ENCODE peak calls at places on chromosomes 7 and 10, in six cellular contexts. Z is dorsolateral prefrontal cortex, A is H9, I is thyroid gland, D is right lobe of liver, P is suprapubic skin. J is an unnamed sample.

GRCh38 chr10:43076876-43077420 is at the start of gene RET:
- DNase-seq in Z (no peak), A (peak), I (no peak), D (peak), P (no peak), J (no peak)

GRCh38 chr7:54811925-54812264 is 52.9 kb upstream of the SEC61G start:
- DNase-seq in Z (no peak), A (no peak), I (no peak), D (no peak), P (no peak), J (no peak)

GRCh38 chr7:130994378-130995115 is 260.5 kb upstream of the KLF14 start:
- DNase-seq in Z (no peak), A (no peak), I (peak), D (peak), P (no peak), J (no peak)

GRCh38 chr10:122171270-122171669 is 99.8 kb upstream of the BTBD16 start:
- DNase-seq in Z (no peak), A (no peak), I (no peak), D (no peak), P (no peak), J (no peak)

GRCh38 chr7:106284516-106285050 is at the start of gene NAMPT:
- DNase-seq in Z (peak), A (peak), I (peak), D (peak), P (no peak), J (no peak)

GRCh38 chr7:2093214-2093840 is 139.4 kb downstream of the MAD1L1 start:
- DNase-seq in Z (no peak), A (no peak), I (no peak), D (no peak), P (no peak), J (no peak)

GRCh38 chr7:31061185-31061584 is 9.1 kb downstream of the ADCYAP1R1 start:
- DNase-seq in Z (peak), A (peak), I (no peak), D (no peak), P (no peak), J (no peak)

GRCh38 chr10:70575874-70576802 is 26.4 kb downstream of the PRF1 start:
- DNase-seq in Z (no peak), A (no peak), I (peak), D (no peak), P (no peak), J (no peak)

DNA sequence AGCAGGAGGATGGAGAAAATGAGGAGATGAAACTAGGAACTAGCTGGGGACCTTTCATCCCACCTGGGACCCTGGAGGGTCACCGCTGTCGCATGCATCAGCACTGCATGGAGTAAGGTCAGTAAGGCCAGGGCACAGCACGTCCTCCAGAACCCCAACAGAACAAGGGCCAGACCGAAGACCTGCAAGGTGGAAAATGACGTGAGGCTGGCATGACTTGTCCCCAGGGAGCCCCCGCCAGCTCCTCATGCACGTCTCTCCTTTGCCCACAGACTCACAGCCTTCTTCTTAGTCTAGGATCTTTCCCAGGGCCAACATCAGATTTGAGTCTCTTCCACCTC is 4.7 kb downstream of the ZNF488 start:
- DNase-seq in Z (no peak), A (no peak), I (no peak), D (no peak), P (no peak), J (no peak)
- H3K27ac ChIP-seq in Z (peak), A (no peak), I (no peak), D (no peak), P (no peak), J (no peak)

GRCh38 chr7:51316262-51316665 is 345 bp downstream of the COBL start:
- DNase-seq in Z (no peak), A (peak), I (peak), D (peak), P (no peak), J (no peak)

GRCh38 chr7:51318001-51318400 is 1.4 kb upstream of the COBL start:
- DNase-seq in Z (no peak), A (no peak), I (no peak), D (no peak), P (no peak), J (no peak)

GRCh38 chr7:51317582-51317910 is 937 bp upstream of the COBL start:
- DNase-seq in Z (no peak), A (no peak), I (no peak), D (no peak), P (no peak), J (no peak)

GRCh38 chr7:51315393-51316261 is 982 bp downstream of the COBL start:
- DNase-seq in Z (peak), A (peak), I (peak), D (peak), P (no peak), J (no peak)

DNA sequence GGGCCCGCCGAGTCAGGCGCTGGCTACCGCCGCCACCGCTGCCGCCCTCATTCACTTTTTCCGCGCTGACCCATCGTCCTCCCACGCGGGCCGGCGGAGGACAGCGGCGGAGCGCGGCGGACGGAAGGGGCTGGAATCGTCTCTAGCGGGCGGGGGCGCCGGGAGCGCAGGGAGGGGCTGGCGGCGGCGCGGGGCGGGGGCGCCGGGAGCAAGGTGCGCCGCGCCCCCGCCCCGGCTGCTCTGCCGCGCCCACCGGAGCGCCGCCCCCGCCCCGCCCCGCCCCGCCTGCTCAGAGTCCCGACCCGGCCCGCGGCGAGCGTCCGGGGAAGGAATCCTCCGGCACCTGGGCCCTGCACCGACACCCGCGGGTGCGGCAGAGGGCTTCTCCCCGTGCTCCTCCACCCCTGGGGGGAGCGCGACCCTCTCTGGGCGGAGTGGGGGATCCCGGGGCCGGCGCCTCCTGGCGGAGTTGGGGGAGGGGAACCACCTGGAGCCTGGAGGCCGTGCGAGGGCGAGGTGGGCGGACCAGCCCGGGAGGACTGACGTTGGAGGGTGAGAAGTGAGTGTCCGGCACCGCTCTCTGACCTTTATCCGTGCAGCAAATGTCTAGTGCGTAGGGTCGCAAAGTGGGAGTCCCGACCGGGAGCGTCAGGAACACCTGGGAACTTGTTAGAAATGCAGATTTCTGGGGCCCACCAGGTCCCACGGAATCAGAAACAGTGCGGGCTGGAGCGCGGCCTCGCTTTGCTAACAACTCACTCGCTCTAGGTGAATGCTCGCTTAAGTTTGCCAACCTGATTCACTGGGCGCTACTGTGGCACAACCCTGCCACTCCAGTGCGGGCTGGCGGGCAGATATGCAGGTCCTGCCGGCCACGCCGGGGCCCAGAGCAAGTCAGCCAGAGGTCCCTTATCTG is at the start of gene COBL:
- DNase-seq in Z (no peak), A (peak), I (peak), D (peak), P (no peak), J (no peak)
- H3K27ac ChIP-seq in Z (peak), A (no peak), I (peak), D (peak), P (peak), J (peak)

DNA sequence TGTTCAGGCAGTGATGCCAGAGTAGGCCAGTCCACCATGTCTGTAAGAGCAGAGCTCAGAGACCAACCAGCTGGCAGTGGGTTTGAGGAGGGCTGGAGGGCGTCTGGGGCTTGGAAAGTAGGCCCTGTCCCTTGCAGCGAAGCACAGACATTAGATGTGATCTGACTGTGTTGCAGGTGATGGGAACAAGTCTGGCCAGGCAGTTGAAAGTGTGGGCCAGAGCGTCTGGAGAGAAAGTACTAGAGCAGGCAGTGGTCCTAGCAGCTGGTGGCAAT is 53.3 kb downstream of the CHN2 start:
- DNase-seq in Z (no peak), A (no peak), I (no peak), D (no peak), P (no peak), J (no peak)
- H3K27ac ChIP-seq in Z (no peak), A (no peak), I (no peak), D (peak), P (peak), J (no peak)

DNA sequence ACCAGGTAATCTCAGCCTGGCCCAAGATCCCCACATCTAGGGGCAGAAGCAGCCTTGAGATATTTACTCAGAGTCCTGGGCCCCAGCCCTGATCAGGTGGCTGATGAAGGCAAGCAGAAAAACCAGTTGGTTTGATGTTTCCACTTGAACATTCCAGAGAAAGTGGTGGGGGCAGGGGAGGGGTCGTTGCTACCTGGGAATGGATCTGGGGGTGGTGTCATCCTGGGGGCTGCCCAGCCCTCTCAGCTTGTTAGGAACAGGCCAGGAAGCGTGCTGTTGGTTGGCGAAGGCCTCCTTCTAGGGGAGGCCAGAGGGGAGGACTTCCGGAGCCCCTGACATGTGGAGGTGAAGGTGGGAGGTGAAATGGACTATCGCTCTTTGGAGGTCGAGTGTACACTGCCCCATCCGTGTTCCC is 3.7 kb upstream of the ABHD11 start:
- DNase-seq in Z (no peak), A (peak), I (peak), D (peak), P (no peak), J (no peak)
- H3K27ac ChIP-seq in Z (peak), A (no peak), I (peak), D (peak), P (peak), J (no peak)

GRCh38 chr10:3838723-3839437 is 53.9 kb upstream of the KLF6 start:
- DNase-seq in Z (no peak), A (no peak), I (no peak), D (peak), P (no peak), J (no peak)

GRCh38 chr10:3836222-3836820 is 51.3 kb upstream of the KLF6 start:
- DNase-seq in Z (no peak), A (no peak), I (no peak), D (no peak), P (no peak), J (no peak)

GRCh38 chr10:3837909-3838722 is 53.1 kb upstream of the KLF6 start:
- DNase-seq in Z (no peak), A (no peak), I (no peak), D (peak), P (no peak), J (no peak)

GRCh38 chr10:3834410-3834809 is 49.4 kb upstream of the KLF6 start:
- DNase-seq in Z (no peak), A (no peak), I (no peak), D (no peak), P (no peak), J (no peak)

GRCh38 chr10:3835770-3836169 is 50.8 kb upstream of the KLF6 start:
- DNase-seq in Z (no peak), A (no peak), I (no peak), D (no peak), P (no peak), J (no peak)
- H3K27ac ChIP-seq in Z (no peak), A (no peak), I (no peak), D (no peak), P (no peak), J (no peak)

DNA sequence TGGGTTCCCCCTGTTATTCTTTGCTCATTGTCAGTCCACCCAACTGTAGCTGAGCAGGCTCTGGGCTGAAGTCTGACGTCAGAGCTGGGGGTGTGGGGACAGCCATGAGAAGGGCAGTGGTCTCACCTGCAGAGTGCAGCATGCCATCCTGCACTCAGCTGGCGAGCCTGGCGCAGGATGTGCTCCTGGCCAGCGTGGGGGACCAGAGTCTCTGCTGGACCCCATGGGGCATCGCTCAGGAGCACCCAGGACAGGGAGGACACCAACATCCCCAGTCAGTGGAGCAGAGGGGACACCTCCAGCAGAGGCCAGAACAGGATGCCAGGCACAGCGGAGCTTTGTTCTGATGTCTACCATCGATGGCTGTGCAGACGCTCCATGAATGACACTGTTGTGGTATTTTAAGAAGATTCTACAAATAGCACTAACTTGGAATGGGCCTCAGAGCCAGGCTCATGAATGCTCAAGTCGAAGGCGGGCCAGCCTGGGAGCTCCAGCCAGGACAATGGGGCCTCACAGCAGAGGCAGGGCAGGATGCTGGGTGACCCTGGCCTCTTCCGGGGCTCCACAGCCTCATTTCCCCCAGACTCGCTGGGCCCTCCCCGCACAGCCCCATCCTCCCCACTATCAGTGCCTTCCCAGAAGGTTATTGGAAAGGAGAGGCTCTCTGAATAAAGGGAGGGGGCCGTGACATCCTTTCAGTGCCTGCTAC is 95.7 kb downstream of the ARHGAP22 start:
- DNase-seq in Z (peak), A (no peak), I (peak), D (peak), P (peak), J (no peak)
- H3K27ac ChIP-seq in Z (no peak), A (no peak), I (no peak), D (no peak), P (no peak), J (no peak)

GRCh38 chr10:103849212-103849877 is 6.0 kb downstream of the SH3PXD2A start:
- DNase-seq in Z (no peak), A (no peak), I (no peak), D (no peak), P (peak), J (no peak)

GRCh38 chr10:103851261-103851660 is 4.1 kb downstream of the SH3PXD2A start:
- DNase-seq in Z (no peak), A (no peak), I (no peak), D (no peak), P (peak), J (peak)

GRCh38 chr10:103852189-103852711 is 3.1 kb downstream of the SH3PXD2A start:
- DNase-seq in Z (no peak), A (no peak), I (no peak), D (no peak), P (peak), J (no peak)

GRCh38 chr10:103849880-103850571 is 5.3 kb downstream of the SH3PXD2A start:
- DNase-seq in Z (no peak), A (no peak), I (no peak), D (no peak), P (peak), J (no peak)

GRCh38 chr10:103850572-103850895 is 4.8 kb downstream of the SH3PXD2A start:
- DNase-seq in Z (no peak), A (no peak), I (no peak), D (no peak), P (peak), J (no peak)
- H3K27ac ChIP-seq in Z (no peak), A (no peak), I (peak), D (no peak), P (peak), J (peak)

DNA sequence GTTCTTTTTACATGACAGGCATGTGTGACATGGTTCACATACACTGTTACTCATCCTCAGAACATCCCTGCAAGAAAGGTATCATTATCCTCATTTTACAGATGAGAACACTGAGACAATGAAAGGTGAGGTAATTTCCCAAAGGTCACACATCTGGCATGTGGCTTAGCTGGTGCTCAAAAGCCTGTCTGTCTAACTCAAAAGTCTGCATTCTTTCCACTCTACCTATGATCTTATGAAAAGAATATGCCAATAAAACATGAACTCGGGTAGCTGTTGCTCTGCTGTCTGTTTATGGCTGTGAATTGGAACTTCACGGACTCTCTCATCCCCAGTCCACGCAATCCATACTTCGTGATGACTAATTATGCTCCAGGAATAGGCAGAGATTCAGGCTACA is 79.0 kb upstream of the ODAD2 start:
- DNase-seq in Z (no peak), A (no peak), I (no peak), D (no peak), P (no peak), J (no peak)
- H3K27ac ChIP-seq in Z (no peak), A (no peak), I (no peak), D (no peak), P (no peak), J (peak)

GRCh38 chr10:47094636-47095035 is 183.4 kb downstream of the PTPN20 start:
- DNase-seq in Z (no peak), A (peak), I (no peak), D (no peak), P (no peak), J (no peak)

GRCh38 chr10:47092822-47093221 is 181.6 kb downstream of the PTPN20 start:
- DNase-seq in Z (peak), A (peak), I (peak), D (no peak), P (no peak), J (no peak)

GRCh38 chr10:47095848-47096612 is 184.8 kb downstream of the PTPN20 start:
- DNase-seq in Z (no peak), A (no peak), I (no peak), D (no peak), P (no peak), J (no peak)

GRCh38 chr10:47095211-47095610 is 184.0 kb downstream of the PTPN20 start:
- DNase-seq in Z (no peak), A (peak), I (no peak), D (no peak), P (peak), J (no peak)

DNA sequence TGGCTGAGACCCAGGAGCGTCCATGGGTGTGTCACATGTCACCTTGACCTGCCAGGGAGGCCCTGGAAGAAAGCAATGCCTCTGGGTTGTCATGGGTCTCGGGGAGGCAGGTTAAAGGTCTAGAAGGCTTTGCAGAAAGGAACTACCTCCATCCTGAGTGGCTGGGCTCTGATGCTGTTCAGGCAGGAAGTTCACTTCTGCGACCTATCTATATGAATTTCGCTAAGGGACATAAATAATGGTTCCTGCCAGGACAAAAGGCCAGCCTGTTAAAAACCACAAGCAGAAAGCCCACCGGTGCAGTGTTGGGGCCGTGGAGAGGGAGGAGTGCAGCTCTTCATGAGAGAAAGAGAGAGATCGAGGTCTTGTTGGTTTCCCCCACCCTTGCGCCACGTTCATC is 182.9 kb downstream of the PTPN20 start:
- DNase-seq in Z (no peak), A (no peak), I (no peak), D (no peak), P (no peak), J (no peak)
- H3K27ac ChIP-seq in Z (no peak), A (no peak), I (no peak), D (no peak), P (no peak), J (no peak)